ENCODE peak calls at places on chromosomes 3 and 15, in seven cellular contexts. P is GM12878, F is HCT116, E is HepG2, M is K562, O is SK-N-SH, Q is endothelial cell of umbilical vein. N is an unnamed sample.

GRCh38 chr3:72273615-72274014 is 488.7 kb upstream of the PROK2 start:
- DNase-seq in P (no peak), F (no peak), E (no peak), M (no peak), O (no peak), Q (no peak), N (peak)

GRCh38 chr3:153621988-153622387 is 460.0 kb downstream of the RAP2B start:
- DNase-seq in P (peak), F (no peak), E (no peak), M (no peak), O (no peak), Q (peak), N (no peak)

GRCh38 chr3:61358364-61358763 is 107.1 kb upstream of the FHIT start:
- DNase-seq in P (peak), F (no peak), E (no peak), M (no peak), O (peak), Q (no peak), N (no peak)

GRCh38 chr3:51340311-51340829 is 44.7 kb upstream of the MANF start:
- DNase-seq in P (no peak), F (peak), E (peak), M (no peak), O (no peak), Q (peak), N (peak)

GRCh38 chr3:61378321-61378720 is 127.1 kb upstream of the FHIT start:
- DNase-seq in P (no peak), F (no peak), E (no peak), M (no peak), O (no peak), Q (no peak), N (no peak)

GRCh38 chr15:70632079-70632850 is 131.1 kb downstream of the UACA start:
- DNase-seq in P (no peak), F (no peak), E (no peak), M (no peak), O (no peak), Q (no peak), N (no peak)

GRCh38 chr3:184145120-184145524 is 10.0 kb downstream of the EIF2B5 start:
- DNase-seq in P (no peak), F (no peak), E (peak), M (peak), O (peak), Q (peak), N (peak)

GRCh38 chr3:184155644-184156521 is 706 bp downstream of the DVL3 start:
- DNase-seq in P (no peak), F (no peak), E (peak), M (peak), O (peak), Q (peak), N (peak)

DNA sequence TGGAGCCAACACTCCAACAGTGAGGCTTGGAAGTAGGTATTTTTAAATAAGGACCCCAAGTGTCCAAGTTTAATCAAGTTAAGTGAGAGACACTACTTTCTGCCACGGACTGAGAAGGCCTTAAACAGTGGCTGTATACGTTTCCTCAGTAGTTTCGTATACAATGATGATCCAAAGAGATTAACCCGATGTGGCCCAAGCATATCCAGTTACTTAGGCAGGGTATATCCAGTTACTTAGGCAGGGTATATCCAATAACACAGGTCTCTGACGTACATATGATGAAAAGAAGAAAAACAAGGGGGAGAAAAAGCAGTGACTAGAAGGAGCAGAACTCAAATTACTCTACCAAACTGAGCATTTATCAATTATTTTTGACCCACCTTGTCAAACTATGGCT is 591.4 kb downstream of the FOXP1 start:
- DNase-seq in P (no peak), F (no peak), E (no peak), M (no peak), O (no peak), Q (no peak), N (no peak)
- H3K4me2 ChIP-seq in P (no peak), F (no peak), E (no peak), M (no peak), O (peak), Q (no peak), N (no peak)

GRCh38 chr3:133583396-133583795 is 9.9 kb downstream of the CDV3 start:
- DNase-seq in P (no peak), F (no peak), E (no peak), M (no peak), O (no peak), Q (no peak), N (no peak)

GRCh38 chr3:133575121-133575520 is 1.6 kb downstream of the CDV3 start:
- DNase-seq in P (peak), F (no peak), E (no peak), M (no peak), O (no peak), Q (peak), N (no peak)

GRCh38 chr3:133574260-133574881 is 885 bp downstream of the CDV3 start:
- DNase-seq in P (peak), F (no peak), E (peak), M (peak), O (peak), Q (peak), N (peak)

GRCh38 chr3:133576169-133576568 is 2.7 kb downstream of the CDV3 start:
- DNase-seq in P (no peak), F (no peak), E (no peak), M (no peak), O (no peak), Q (peak), N (no peak)

GRCh38 chr3:133578548-133579191 is 5.2 kb downstream of the CDV3 start:
- DNase-seq in P (no peak), F (peak), E (peak), M (peak), O (peak), Q (peak), N (peak)
- TF ChIP-seq POLR2AphosphoS5 in P (peak), F (no peak), E (no peak), M (no peak), O (no peak), Q (no peak), N (no peak)

DNA sequence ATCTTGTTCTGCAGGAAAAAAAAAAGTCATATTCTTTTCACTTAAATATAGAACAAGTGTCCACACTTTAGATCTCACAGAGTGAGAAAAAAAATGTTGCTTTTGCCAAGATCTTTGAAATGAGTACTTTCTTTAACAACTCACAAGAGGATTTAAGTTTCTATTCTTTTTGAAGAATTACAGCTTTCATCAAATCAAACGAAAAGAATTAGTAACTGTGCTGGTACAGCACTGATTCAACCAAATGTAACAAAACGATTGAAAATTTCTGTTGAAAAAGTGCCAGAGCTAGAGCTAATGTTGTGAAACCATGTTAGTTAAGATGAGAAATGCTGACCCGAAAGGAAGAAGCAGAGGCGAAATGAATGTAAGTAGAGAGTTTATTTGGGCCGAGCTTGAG is 300.2 kb downstream of the GABRB3 start:
- DNase-seq in P (no peak), F (no peak), E (no peak), M (no peak), O (no peak), Q (no peak), N (no peak)
- H3K4me2 ChIP-seq in P (no peak), F (no peak), E (no peak), M (no peak), O (no peak), Q (no peak), N (no peak)

DNA sequence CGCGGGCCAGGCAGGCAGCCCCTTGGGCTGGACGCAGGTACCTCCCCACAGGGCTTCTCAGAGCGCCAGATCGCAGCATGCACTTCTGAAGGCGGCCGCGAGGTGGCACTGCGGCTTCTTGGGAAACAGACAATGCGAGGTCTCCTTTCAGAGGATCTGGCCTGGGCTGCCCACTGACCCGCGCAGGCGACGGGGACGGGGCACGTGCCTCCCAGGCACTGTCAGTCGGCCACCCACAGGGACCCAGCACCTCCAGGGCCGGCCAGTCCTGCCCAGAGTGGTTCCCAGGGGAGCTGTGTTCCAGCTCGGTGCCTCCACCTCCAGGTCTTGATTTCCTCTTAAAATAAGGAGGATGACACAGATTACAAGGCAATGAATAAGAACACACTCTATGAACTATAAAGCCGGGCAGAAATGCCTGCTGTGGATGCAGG is 24.4 kb upstream of the TXNRD3 start:
- DNase-seq in P (peak), F (peak), E (peak), M (peak), O (peak), Q (peak), N (peak)
- TF ChIP-seq POLR2AphosphoS5 in P (no peak), F (no peak), E (no peak), M (no peak), O (no peak), Q (no peak), N (no peak)

GRCh38 chr15:74399511-74400312 is 32.3 kb upstream of the CYP11A1 start:
- DNase-seq in P (no peak), F (no peak), E (no peak), M (no peak), O (no peak), Q (no peak), N (no peak)
- H3K4me2 ChIP-seq in P (peak), F (peak), E (no peak), M (no peak), O (no peak), Q (no peak), N (no peak)

GRCh38 chr3:107441617-107442016 is 64.4 kb downstream of the CCDC54 start:
- DNase-seq in P (no peak), F (no peak), E (no peak), M (no peak), O (no peak), Q (no peak), N (peak)
- TF ChIP-seq POLR2AphosphoS5 in P (no peak), F (no peak), E (no peak), M (no peak), O (no peak), Q (no peak), N (no peak)

DNA sequence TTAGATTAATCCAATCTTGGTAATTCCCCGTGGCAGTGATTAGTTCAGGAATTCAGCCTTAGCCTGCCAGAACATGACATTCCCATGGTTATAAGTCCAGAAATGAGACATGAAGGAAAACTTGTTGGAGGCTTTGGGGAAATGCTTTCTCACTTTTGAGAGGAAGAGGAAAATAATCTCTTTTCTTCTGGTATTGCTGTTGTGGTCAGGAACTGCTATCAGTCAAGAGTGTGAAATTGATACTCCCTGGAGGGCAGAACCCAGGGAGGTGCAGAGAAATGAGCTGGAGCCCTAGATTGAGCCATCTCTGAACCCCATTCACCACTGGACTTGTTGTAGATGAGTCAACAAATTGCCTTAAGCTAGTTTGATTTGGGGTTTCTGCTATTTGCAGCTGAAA is 38.6 kb upstream of the APH1B start:
- DNase-seq in P (peak), F (no peak), E (no peak), M (peak), O (no peak), Q (no peak), N (no peak)
- H3K4me2 ChIP-seq in P (no peak), F (no peak), E (no peak), M (no peak), O (no peak), Q (no peak), N (no peak)

GRCh38 chr15:91021516-91022074 is 799 bp downstream of the VPS33B start:
- DNase-seq in P (no peak), F (no peak), E (peak), M (no peak), O (peak), Q (no peak), N (no peak)

GRCh38 chr15:91018178-91018577 is 4.2 kb downstream of the VPS33B start:
- DNase-seq in P (no peak), F (no peak), E (no peak), M (no peak), O (no peak), Q (no peak), N (no peak)

GRCh38 chr15:91023720-91024119 is 1.3 kb upstream of the VPS33B start:
- DNase-seq in P (no peak), F (no peak), E (no peak), M (no peak), O (no peak), Q (no peak), N (no peak)

GRCh38 chr15:91022832-91023129 is 387 bp upstream of the VPS33B start:
- DNase-seq in P (no peak), F (no peak), E (no peak), M (no peak), O (no peak), Q (no peak), N (no peak)

GRCh38 chr15:91022075-91022831 is at the start of gene VPS33B:
- DNase-seq in P (peak), F (peak), E (peak), M (peak), O (peak), Q (peak), N (peak)
- TF ChIP-seq POLR2AphosphoS5 in P (peak), F (peak), E (peak), M (peak), O (peak), Q (peak), N (peak)